ENCODE peak calls at places on chromosomes 7 and 10, in eight cellular contexts. H, R, P, Z, E, M, D and Y are unnamed samples. For H3K9me3, the result is how much of the 10 kb centered on the place peaks cover.

GRCh38 chr10:89653410-89653828 is 8.4 kb upstream of the PANK1 start:
- DNase-seq in E (no peak), D (no peak), R (no peak), H (no peak), M (no peak), Z (no peak), P (no peak), Y (no peak)

GRCh38 chr10:97422921-97423420 is 3.0 kb upstream of the PGAM1 start:
- DNase-seq in P (no peak), R (no peak), M (no peak), Z (no peak), D (no peak), E (no peak), H (no peak), Y (no peak)

GRCh38 chr10:93063217-93063976 is 2.8 kb downstream of the CYP26C1 start:
- DNase-seq in M (no peak), E (no peak), Z (peak), P (no peak), R (no peak), H (no peak), D (no peak), Y (no peak)

GRCh38 chr7:147376152-147376551 is 1214.4 kb upstream of the C7orf33 start:
- DNase-seq in R (no peak), Z (no peak), E (no peak), P (no peak), H (no peak), D (no peak), M (no peak), Y (no peak)

GRCh38 chr10:49612513-49613159 is 1.2 kb upstream of the CHAT start:
- DNase-seq in P (peak), D (peak), H (no peak), R (no peak), E (no peak), M (no peak), Z (no peak), Y (peak)

GRCh38 chr7:47757946-47758371 is 176.0 kb upstream of the TNS3 start:
- DNase-seq in H (no peak), M (no peak), P (no peak), R (no peak), D (no peak), Z (peak), E (peak), Y (no peak)

GRCh38 chr7:27242580-27243339 is at the start of gene EVX1:
- DNase-seq in D (no peak), Z (no peak), P (no peak), R (no peak), M (no peak), H (no peak), E (no peak), Y (no peak)

GRCh38 chr10:118501637-118502440 is 93.6 kb downstream of the PRLHR start:
- DNase-seq in P (no peak), H (no peak), Z (no peak), D (no peak), M (no peak), E (peak), R (peak), Y (peak)

GRCh38 chr7:90973146-90973545 is 291.1 kb upstream of the FZD1 start:
- DNase-seq in H (no peak), R (no peak), M (no peak), D (peak), E (no peak), P (no peak), Z (no peak), Y (no peak)

GRCh38 chr7:131148708-131149428 is 178.8 kb upstream of the MKLN1 start:
- DNase-seq in D (no peak), P (no peak), E (no peak), R (no peak), M (no peak), Z (no peak), H (no peak), Y (no peak)

GRCh38 chr10:86648706-86649426 is 5.5 kb upstream of the OPN4 start:
- DNase-seq in D (peak), R (peak), E (peak), H (no peak), P (no peak), M (no peak), Z (peak), Y (peak)

GRCh38 chr7:138097064-138097741 is 20.9 kb downstream of the AKR1D1 start:
- DNase-seq in H (peak), E (peak), P (peak), Z (no peak), R (peak), D (peak), M (no peak), Y (no peak)

GRCh38 chr10:125502276-125502675 is 180.7 kb downstream of the TEX36 start:
- DNase-seq in P (no peak), M (no peak), Z (no peak), R (no peak), H (no peak), E (no peak), D (no peak), Y (no peak)

GRCh38 chr7:42605800-42606199 is 306.1 kb downstream of the C7orf25 start:
- DNase-seq in P (no peak), D (no peak), R (no peak), E (no peak), Z (no peak), M (no peak), H (no peak), Y (no peak)

GRCh38 chr10:103145046-103145445 is 48.0 kb downstream of the NT5C2 start:
- DNase-seq in D (no peak), R (no peak), H (no peak), Z (no peak), M (no peak), E (no peak), P (no peak), Y (no peak)

GRCh38 chr10:112307631-112308502 is 24.7 kb downstream of the TECTB start:
- DNase-seq in E (peak), Z (no peak), P (peak), D (peak), M (peak), H (peak), R (peak), Y (no peak)

GRCh38 chr7:116953372-116953726 is at the start of gene ST7:
- DNase-seq in Z (peak), D (peak), M (peak), H (peak), P (peak), E (peak), R (peak), Y (peak)

GRCh38 chr10:74186678-74187077 is 35.7 kb downstream of the ADK start:
- DNase-seq in M (no peak), P (no peak), Z (no peak), H (no peak), D (no peak), E (no peak), R (no peak), Y (no peak)

GRCh38 chr7:156927571-156928405 is 21.7 kb upstream of the NOM1 start:
- DNase-seq in R (no peak), H (peak), D (no peak), Z (no peak), P (no peak), M (no peak), E (no peak), Y (no peak)

GRCh38 chr7:40608321-40609075 is 473.7 kb downstream of the SUGCT start:
- DNase-seq in E (no peak), Z (no peak), M (no peak), R (no peak), D (no peak), P (no peak), H (no peak), Y (no peak)

GRCh38 chr7:130278892-130279690 is 12.4 kb downstream of the CPA2 start:
- DNase-seq in R (no peak), D (peak), M (no peak), Z (no peak), P (no peak), E (no peak), H (no peak), Y (no peak)

GRCh38 chr7:145919712-145920111 is 196.9 kb upstream of the CNTNAP2 start:
- DNase-seq in R (no peak), E (no peak), H (peak), Z (no peak), D (no peak), P (no peak), M (no peak), Y (no peak)

GRCh38 chr7:142438235-142438922 is 180.5 kb upstream of the PRSS58 start:
- DNase-seq in Z (no peak), H (peak), D (peak), E (peak), R (peak), P (peak), M (peak), Y (no peak)

GRCh38 chr10:126448091-126448490 is 59.8 kb upstream of the ADAM12 start:
- DNase-seq in R (no peak), M (no peak), E (no peak), H (no peak), D (no peak), P (no peak), Z (no peak), Y (no peak)

GRCh38 chr7:114086906-114087651 is 168.3 kb upstream of the PPP1R3A start:
- DNase-seq in H (no peak), Z (no peak), M (peak), D (peak), P (no peak), E (peak), R (peak), Y (no peak)

GRCh38 chr10:80462277-80462985 is 8.3 kb downstream of the TSPAN14 start:
- DNase-seq in D (peak), R (no peak), Z (no peak), P (no peak), H (no peak), E (no peak), M (no peak), Y (no peak)

GRCh38 chr10:82888809-82889455 is 1013.9 kb downstream of the NRG3 start:
- DNase-seq in M (peak), E (no peak), R (no peak), P (no peak), D (no peak), H (no peak), Z (no peak), Y (no peak)

GRCh38 chr7:140568021-140568813 is 72.4 kb downstream of the DENND2A start:
- DNase-seq in M (no peak), Z (no peak), H (no peak), R (no peak), E (no peak), D (no peak), P (no peak), Y (no peak)

GRCh38 chr7:128974241-128974934 is 36.7 kb downstream of the IRF5 start:
- DNase-seq in D (no peak), R (no peak), E (no peak), M (no peak), Z (no peak), H (no peak), P (no peak), Y (no peak)

GRCh38 chr10:68096913-68097509 is 12.3 kb upstream of the MYPN start:
- DNase-seq in P (no peak), Z (no peak), E (peak), R (peak), D (peak), M (no peak), H (no peak), Y (peak)

GRCh38 chr10:14403846-14404623 is 73.3 kb upstream of the FRMD4A start:
- DNase-seq in H (no peak), E (no peak), R (no peak), M (no peak), D (peak), P (no peak), Z (no peak), Y (no peak)

GRCh38 chr10:22500567-22501369 is 155.5 kb downstream of the SPAG6 start:
- DNase-seq in P (no peak), H (no peak), D (no peak), E (peak), M (no peak), Z (no peak), R (no peak), Y (no peak)

GRCh38 chr7:99949645-99950228 is 20.3 kb upstream of the GJC3 start:
- DNase-seq in E (no peak), R (no peak), P (no peak), D (peak), M (no peak), H (peak), Z (no peak), Y (no peak)

GRCh38 chr7:156675721-156676120 is 35.1 kb downstream of the RNF32 start:
- DNase-seq in M (no peak), Z (no peak), P (no peak), D (no peak), E (no peak), R (no peak), H (no peak), Y (no peak)

GRCh38 chr10:122282253-122282671 is 11.2 kb downstream of the BTBD16 start:
- DNase-seq in E (no peak), D (no peak), H (no peak), R (no peak), Z (no peak), M (no peak), P (no peak), Y (no peak)

GRCh38 chr7:6730343-6730633 is 23.5 kb upstream of the ZNF12 start:
- DNase-seq in R (peak), M (no peak), Z (no peak), D (peak), P (peak), H (no peak), E (peak), Y (no peak)

GRCh38 chr7:76008156-76008687 is 13.8 kb upstream of the TMEM120A start:
- DNase-seq in H (no peak), P (no peak), M (no peak), E (no peak), D (no peak), R (no peak), Z (no peak), Y (no peak)

GRCh38 chr7:23654508-23654907 is 25.5 kb upstream of the FAM221A start:
- DNase-seq in Z (no peak), M (no peak), E (peak), H (peak), R (peak), P (peak), D (peak), Y (no peak)
- H3K9me3 ChIP-seq in Z (under half), M (under half), E (under half), H (under half), R (under half), P (under half), D (under half), Y (under half)

GRCh38 chr7:154372106-154372505 is 319.9 kb downstream of the DPP6 start:
- DNase-seq in P (no peak), M (no peak), R (no peak), D (no peak), E (no peak), H (no peak), Z (no peak), Y (no peak)
- H3K9me3 ChIP-seq in P (under half), M (under half), R (under half), D (under half), E (under half), H (under half), Z (under half), Y (under half)

DNA sequence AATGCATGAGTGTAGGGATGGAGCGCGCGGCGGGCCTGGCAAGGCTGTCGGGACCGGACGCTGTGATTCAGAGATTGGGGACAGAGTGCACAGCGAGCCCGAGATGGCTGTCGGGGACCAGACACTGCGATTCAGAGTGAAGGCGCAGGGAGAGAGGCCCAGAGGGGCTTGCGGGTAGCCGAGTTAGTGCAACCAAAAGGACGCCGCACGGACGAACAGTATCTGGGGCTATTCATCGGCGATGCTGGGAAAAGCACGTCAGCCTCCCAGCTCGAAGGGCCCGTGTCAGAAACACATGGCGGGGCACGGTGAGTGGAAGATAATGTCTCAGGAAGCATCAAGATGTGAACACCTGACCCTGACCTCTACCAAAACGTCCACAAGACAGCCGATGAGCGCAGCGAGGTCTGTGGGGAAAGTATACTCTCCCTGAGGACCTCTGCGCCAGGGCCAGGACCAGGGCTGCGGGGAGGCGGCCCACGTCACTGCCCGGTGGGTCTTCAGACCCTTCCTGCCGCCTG is 215.8 kb downstream of the ZMYND11 start:
- DNase-seq in D (no peak), E (no peak), R (no peak), Z (no peak), M (no peak), H (no peak), P (no peak), Y (no peak)
- H3K9me3 ChIP-seq in D (under half), E (under half), R (under half), Z (under half), M (under half), H (under half), P (under half), Y (under half)

DNA sequence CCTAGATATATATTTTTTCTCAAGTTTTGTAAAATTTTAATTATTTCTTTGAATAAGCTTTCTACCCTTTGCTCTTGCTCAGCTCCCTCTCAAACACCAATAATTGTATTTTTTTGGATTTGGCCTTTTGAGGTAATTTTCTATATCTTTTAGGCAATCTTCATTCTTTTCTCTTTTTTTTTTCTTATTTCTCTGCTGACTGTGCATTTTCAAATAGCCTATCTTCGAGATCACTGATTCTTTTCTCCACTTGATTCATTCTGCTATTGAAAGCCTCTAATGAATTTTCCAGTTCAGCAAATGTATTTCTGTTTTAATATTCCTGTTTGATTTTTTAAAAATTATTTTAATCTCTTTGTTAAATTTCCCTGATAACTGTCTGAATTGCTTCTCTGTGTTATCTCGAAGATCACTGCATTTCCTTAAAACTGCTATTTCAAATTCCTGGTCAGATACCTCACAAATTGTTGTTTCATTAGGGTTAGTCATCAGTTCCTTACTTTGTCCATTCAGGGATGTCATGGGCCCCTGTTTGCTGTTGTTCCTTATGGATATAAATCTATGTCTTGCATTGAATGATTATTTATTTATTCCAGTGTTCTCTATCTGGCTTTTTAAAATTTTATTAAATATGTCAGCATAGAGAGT is 100.1 kb upstream of the UNC5B start:
- DNase-seq in E (no peak), D (no peak), Z (no peak), H (no peak), M (no peak), R (no peak), P (no peak), Y (no peak)
- H3K9me3 ChIP-seq in E (under half), D (under half), Z (under half), H (under half), M (under half), R (under half), P (under half), Y (under half)

GRCh38 chr7:57354679-57355338 is 95.2 kb upstream of the ZNF716 start:
- DNase-seq in R (no peak), D (no peak), M (no peak), Z (no peak), P (no peak), H (no peak), E (no peak), Y (no peak)
- H3K9me3 ChIP-seq in R (under half), D (under half), M (half or more), Z (under half), P (under half), H (under half), E (under half), Y (under half)

GRCh38 chr7:102085223-102085772 is 201.4 kb upstream of the SH2B2 start:
- DNase-seq in R (no peak), E (no peak), M (no peak), Z (no peak), P (no peak), D (no peak), H (no peak), Y (no peak)
- H3K9me3 ChIP-seq in R (under half), E (under half), M (under half), Z (under half), P (under half), D (under half), H (under half), Y (under half)

GRCh38 chr10:129864082-129864481 is 100.0 kb downstream of the EBF3 start:
- DNase-seq in D (no peak), R (no peak), E (no peak), H (no peak), P (no peak), M (no peak), Z (no peak), Y (no peak)
- H3K9me3 ChIP-seq in D (under half), R (under half), E (under half), H (under half), P (under half), M (under half), Z (under half), Y (under half)

DNA sequence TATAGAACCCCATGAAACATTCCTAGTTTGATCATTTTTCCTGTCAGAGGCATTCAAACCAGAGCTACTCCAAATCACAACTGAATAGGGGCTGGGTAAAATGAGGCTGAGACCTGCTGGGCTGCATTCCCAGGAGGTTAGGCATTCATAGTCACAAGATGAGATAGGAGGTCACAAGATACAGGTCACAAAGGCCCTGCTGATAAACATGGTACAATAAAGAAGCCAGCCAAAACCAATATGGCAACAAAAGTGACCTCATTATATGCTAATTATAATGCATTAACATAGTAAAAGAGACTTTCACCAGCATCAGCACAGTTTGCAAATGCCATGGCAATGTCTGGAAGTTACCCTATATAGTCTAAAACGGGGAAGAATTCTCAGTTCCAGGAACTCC is 37.4 kb downstream of the TWIST1 start:
- DNase-seq in Z (no peak), P (no peak), H (no peak), D (no peak), M (no peak), R (no peak), E (no peak), Y (no peak)
- H3K9me3 ChIP-seq in Z (under half), P (under half), H (under half), D (under half), M (under half), R (under half), E (under half), Y (under half)